ENCODE peak calls at places on chromosomes 11 and 22, in six cellular contexts. One of them, this sample, is unnamed.
A peak's percentile ranks its signal among the peaks of the same experiment; 100 is the strongest.

GRCh38 chr11:134275534-134276395 is at the start of gene GLB1L3:
- DNase-seq in MCF 10A: no peak
- DNase-seq in HCT116: no peak
- DNase-seq in cardiac muscle cell: peak; percentile 39
- DNase-seq in esophagus squamous epithelium: no peak
- DNase-seq in brain microvascular endothelial cell: no peak
- DNase-seq in this sample: peak; percentile 48

GRCh38 chr11:38274031-38274430 is 1676.0 kb upstream of the RAG2 start:
- DNase-seq in brain microvascular endothelial cell: no peak
- DNase-seq in HCT116: no peak
- DNase-seq in cardiac muscle cell: no peak
- DNase-seq in MCF 10A: peak; percentile 57
- DNase-seq in esophagus squamous epithelium: no peak
- DNase-seq in this sample: no peak

GRCh38 chr11:39190751-39191150 is 2268.7 kb downstream of the LRRC4C start:
- DNase-seq in cardiac muscle cell: no peak
- DNase-seq in brain microvascular endothelial cell: no peak
- DNase-seq in esophagus squamous epithelium: no peak
- DNase-seq in HCT116: no peak
- DNase-seq in MCF 10A: no peak
- DNase-seq in this sample: no peak

GRCh38 chr11:100753562-100753961 is 66.5 kb downstream of the ARHGAP42 start:
- DNase-seq in cardiac muscle cell: peak; percentile 31
- DNase-seq in HCT116: no peak
- DNase-seq in esophagus squamous epithelium: no peak
- DNase-seq in brain microvascular endothelial cell: no peak
- DNase-seq in MCF 10A: no peak
- DNase-seq in this sample: no peak

GRCh38 chr11:2662430-2663299 is 37.1 kb downstream of the KCNQ1OT1 start:
- DNase-seq in brain microvascular endothelial cell: no peak
- DNase-seq in MCF 10A: no peak
- DNase-seq in cardiac muscle cell: no peak
- DNase-seq in HCT116: no peak
- DNase-seq in esophagus squamous epithelium: no peak
- DNase-seq in this sample: no peak

GRCh38 chr11:8814209-8814922 is 96.6 kb upstream of the AKIP1 start:
- DNase-seq in cardiac muscle cell: no peak
- DNase-seq in HCT116: no peak
- DNase-seq in esophagus squamous epithelium: no peak
- DNase-seq in MCF 10A: peak; percentile 81
- DNase-seq in brain microvascular endothelial cell: no peak
- DNase-seq in this sample: no peak

GRCh38 chr11:67033661-67034166 is 10.8 kb downstream of the SYT12 start:
- DNase-seq in MCF 10A: peak; percentile 94
- DNase-seq in HCT116: no peak
- DNase-seq in cardiac muscle cell: no peak
- DNase-seq in brain microvascular endothelial cell: peak; percentile 94
- DNase-seq in esophagus squamous epithelium: no peak
- DNase-seq in this sample: no peak

GRCh38 chr22:44571566-44572413 is 73.8 kb upstream of the RTL6 start:
- DNase-seq in HCT116: no peak
- DNase-seq in MCF 10A: no peak
- DNase-seq in cardiac muscle cell: no peak
- DNase-seq in brain microvascular endothelial cell: no peak
- DNase-seq in esophagus squamous epithelium: no peak
- DNase-seq in this sample: no peak

GRCh38 chr11:7367803-7368202 is 116.1 kb downstream of the SYT9 start:
- DNase-seq in brain microvascular endothelial cell: no peak
- DNase-seq in cardiac muscle cell: no peak
- DNase-seq in MCF 10A: no peak
- DNase-seq in esophagus squamous epithelium: no peak
- DNase-seq in HCT116: no peak
- DNase-seq in this sample: no peak

GRCh38 chr11:8906629-8907028 is 4.4 kb upstream of the AKIP1 start:
- DNase-seq in HCT116: peak; percentile 49
- DNase-seq in brain microvascular endothelial cell: peak; percentile 14
- DNase-seq in esophagus squamous epithelium: no peak
- DNase-seq in cardiac muscle cell: no peak
- DNase-seq in MCF 10A: peak; percentile 84
- DNase-seq in this sample: no peak

GRCh38 chr22:24563246-24563645 is 7.4 kb downstream of the SNRPD3 start:
- DNase-seq in MCF 10A: no peak
- DNase-seq in esophagus squamous epithelium: no peak
- DNase-seq in cardiac muscle cell: no peak
- DNase-seq in HCT116: no peak
- DNase-seq in brain microvascular endothelial cell: no peak
- DNase-seq in this sample: no peak

GRCh38 chr11:1746516-1746931 is 3.9 kb downstream of the IFITM10 start:
- DNase-seq in HCT116: no peak
- DNase-seq in esophagus squamous epithelium: no peak
- DNase-seq in brain microvascular endothelial cell: no peak
- DNase-seq in cardiac muscle cell: no peak
- DNase-seq in MCF 10A: peak; percentile 53
- DNase-seq in this sample: peak; percentile 21

GRCh38 chr11:86182976-86183584 is 61.5 kb upstream of the EED start:
- DNase-seq in HCT116: no peak
- DNase-seq in brain microvascular endothelial cell: no peak
- DNase-seq in cardiac muscle cell: no peak
- DNase-seq in esophagus squamous epithelium: no peak
- DNase-seq in MCF 10A: peak; percentile 65
- DNase-seq in this sample: no peak

GRCh38 chr11:44674809-44675208 is 52.0 kb upstream of the TSPAN18 start:
- DNase-seq in esophagus squamous epithelium: no peak
- DNase-seq in HCT116: no peak
- DNase-seq in cardiac muscle cell: no peak
- DNase-seq in brain microvascular endothelial cell: no peak
- DNase-seq in MCF 10A: peak; percentile 9
- DNase-seq in this sample: no peak

DNA sequence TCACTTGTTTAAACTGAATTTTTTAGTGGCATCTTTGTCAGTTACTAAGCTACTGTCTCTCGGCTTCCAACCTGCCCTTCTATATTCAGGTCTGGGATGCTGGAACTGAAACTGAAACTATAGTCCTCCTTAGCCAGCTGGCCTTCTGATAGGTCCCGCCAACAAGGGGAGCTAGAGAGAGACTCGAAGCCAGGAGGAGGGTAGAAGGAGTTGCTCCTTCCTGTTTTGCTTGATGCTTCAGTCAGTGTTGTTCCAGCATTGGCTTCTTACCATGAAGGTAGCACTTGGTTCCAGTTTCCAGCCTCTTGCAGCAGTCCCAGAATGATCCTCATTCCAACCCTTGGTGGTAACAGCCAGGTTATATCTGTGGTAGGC is 32.9 kb upstream of the HORMAD2 start:
- DNase-seq in brain microvascular endothelial cell: no peak
- DNase-seq in HCT116: no peak
- DNase-seq in esophagus squamous epithelium: no peak
- DNase-seq in MCF 10A: no peak
- DNase-seq in cardiac muscle cell: no peak
- DNase-seq in this sample: no peak
- TF ChIP-seq CTCF in brain microvascular endothelial cell: no peak
- TF ChIP-seq CTCF in HCT116: no peak
- TF ChIP-seq CTCF in esophagus squamous epithelium: no peak
- TF ChIP-seq CTCF in MCF 10A: no peak
- TF ChIP-seq CTCF in cardiac muscle cell: no peak
- TF ChIP-seq CTCF in this sample: no peak

DNA sequence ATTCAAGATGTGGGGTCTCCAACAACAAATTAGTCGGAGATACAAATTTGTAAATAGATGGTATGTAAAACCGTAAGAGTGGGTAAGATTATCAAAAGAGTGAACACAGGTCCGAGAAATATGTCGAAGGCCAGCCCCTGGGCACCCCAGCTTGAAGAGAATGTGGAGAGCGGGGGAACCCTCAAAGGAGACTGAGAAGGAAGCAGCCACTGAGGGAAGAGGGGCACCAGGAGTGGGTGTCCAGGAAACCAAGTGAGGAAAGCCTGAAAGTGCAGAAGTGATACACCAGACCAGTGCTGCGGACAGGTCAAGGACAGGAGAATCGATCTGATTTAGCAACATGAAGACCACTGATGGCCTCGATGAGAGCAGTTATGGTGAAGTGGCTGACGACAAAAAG is 14.4 kb downstream of the APOL5 start:
- DNase-seq in HCT116: no peak
- DNase-seq in cardiac muscle cell: no peak
- DNase-seq in brain microvascular endothelial cell: no peak
- DNase-seq in esophagus squamous epithelium: no peak
- DNase-seq in MCF 10A: no peak
- DNase-seq in this sample: no peak
- TF ChIP-seq CTCF in HCT116: no peak
- TF ChIP-seq CTCF in cardiac muscle cell: no peak
- TF ChIP-seq CTCF in brain microvascular endothelial cell: no peak
- TF ChIP-seq CTCF in esophagus squamous epithelium: no peak
- TF ChIP-seq CTCF in MCF 10A: no peak
- TF ChIP-seq CTCF in this sample: no peak

GRCh38 chr11:60870733-60871377 is 3.5 kb downstream of the ZP1 start:
- DNase-seq in brain microvascular endothelial cell: no peak
- DNase-seq in esophagus squamous epithelium: no peak
- DNase-seq in HCT116: no peak
- DNase-seq in cardiac muscle cell: no peak
- DNase-seq in MCF 10A: no peak
- DNase-seq in this sample: no peak
- TF ChIP-seq CTCF in brain microvascular endothelial cell: no peak
- TF ChIP-seq CTCF in esophagus squamous epithelium: no peak
- TF ChIP-seq CTCF in HCT116: no peak
- TF ChIP-seq CTCF in cardiac muscle cell: no peak
- TF ChIP-seq CTCF in MCF 10A: no peak
- TF ChIP-seq CTCF in this sample: no peak

GRCh38 chr11:94987378-94987777 is 13.9 kb downstream of the KDM4D start:
- DNase-seq in esophagus squamous epithelium: no peak
- DNase-seq in brain microvascular endothelial cell: no peak
- DNase-seq in HCT116: no peak
- DNase-seq in MCF 10A: no peak
- DNase-seq in cardiac muscle cell: no peak
- DNase-seq in this sample: no peak
- TF ChIP-seq CTCF in esophagus squamous epithelium: no peak
- TF ChIP-seq CTCF in brain microvascular endothelial cell: no peak
- TF ChIP-seq CTCF in HCT116: no peak
- TF ChIP-seq CTCF in MCF 10A: no peak
- TF ChIP-seq CTCF in cardiac muscle cell: no peak
- TF ChIP-seq CTCF in this sample: no peak

GRCh38 chr11:47850337-47850736 is 2.2 kb upstream of the NUP160 start:
- DNase-seq in HCT116: no peak
- DNase-seq in MCF 10A: no peak
- DNase-seq in brain microvascular endothelial cell: no peak
- DNase-seq in cardiac muscle cell: no peak
- DNase-seq in esophagus squamous epithelium: no peak
- DNase-seq in this sample: no peak
- TF ChIP-seq CTCF in HCT116: no peak
- TF ChIP-seq CTCF in MCF 10A: no peak
- TF ChIP-seq CTCF in brain microvascular endothelial cell: no peak
- TF ChIP-seq CTCF in cardiac muscle cell: no peak
- TF ChIP-seq CTCF in esophagus squamous epithelium: no peak
- TF ChIP-seq CTCF in this sample: no peak

GRCh38 chr11:76838422-76839068 is 22.2 kb upstream of the ACER3 start:
- DNase-seq in esophagus squamous epithelium: no peak
- DNase-seq in brain microvascular endothelial cell: no peak
- DNase-seq in MCF 10A: peak; percentile 39
- DNase-seq in HCT116: no peak
- DNase-seq in cardiac muscle cell: peak; percentile 67
- DNase-seq in this sample: peak; percentile 49
- TF ChIP-seq CTCF in esophagus squamous epithelium: no peak
- TF ChIP-seq CTCF in brain microvascular endothelial cell: peak; percentile 72
- TF ChIP-seq CTCF in MCF 10A: no peak
- TF ChIP-seq CTCF in HCT116: peak; percentile 57
- TF ChIP-seq CTCF in cardiac muscle cell: peak; percentile 50
- TF ChIP-seq CTCF in this sample: no peak

DNA sequence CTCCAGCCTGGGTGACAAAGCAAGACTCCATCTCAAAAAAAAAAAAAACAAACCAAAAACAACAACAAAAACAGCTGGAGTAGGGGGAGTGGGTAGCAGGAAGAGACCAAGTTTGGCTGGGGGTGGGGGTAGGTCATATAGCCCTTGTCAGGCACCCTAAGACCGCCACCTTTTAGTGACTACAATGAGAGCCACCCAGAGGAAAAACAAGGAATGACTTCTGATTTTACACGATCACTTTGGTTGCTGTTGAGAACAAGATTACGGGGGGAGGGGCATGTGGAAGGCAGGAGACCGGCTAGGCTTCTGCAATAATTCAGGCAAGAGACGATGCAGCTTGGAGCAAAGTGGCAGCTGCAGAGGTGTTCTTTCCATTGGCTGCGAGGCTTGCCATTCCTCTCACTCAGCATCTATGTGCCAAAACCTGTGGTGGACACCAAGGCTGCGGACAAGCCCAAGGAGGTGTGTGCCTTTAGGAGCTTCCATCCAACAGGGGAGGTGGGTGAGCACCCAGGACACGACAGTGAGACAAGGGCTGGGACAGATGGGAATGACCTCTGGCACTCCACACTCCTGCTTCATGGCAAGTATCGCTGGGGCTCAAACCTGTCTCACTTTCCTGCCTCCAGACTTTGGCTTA is 1.7 kb downstream of the RPS19BP1 start:
- DNase-seq in brain microvascular endothelial cell: peak; percentile 32
- DNase-seq in cardiac muscle cell: peak; percentile 44
- DNase-seq in MCF 10A: peak; percentile 47
- DNase-seq in HCT116: no peak
- DNase-seq in esophagus squamous epithelium: no peak
- DNase-seq in this sample: no peak
- TF ChIP-seq CTCF in brain microvascular endothelial cell: peak; percentile 53
- TF ChIP-seq CTCF in cardiac muscle cell: peak; percentile 36
- TF ChIP-seq CTCF in MCF 10A: peak; percentile 17
- TF ChIP-seq CTCF in HCT116: no peak
- TF ChIP-seq CTCF in esophagus squamous epithelium: peak; percentile 41
- TF ChIP-seq CTCF in this sample: peak; percentile 21

DNA sequence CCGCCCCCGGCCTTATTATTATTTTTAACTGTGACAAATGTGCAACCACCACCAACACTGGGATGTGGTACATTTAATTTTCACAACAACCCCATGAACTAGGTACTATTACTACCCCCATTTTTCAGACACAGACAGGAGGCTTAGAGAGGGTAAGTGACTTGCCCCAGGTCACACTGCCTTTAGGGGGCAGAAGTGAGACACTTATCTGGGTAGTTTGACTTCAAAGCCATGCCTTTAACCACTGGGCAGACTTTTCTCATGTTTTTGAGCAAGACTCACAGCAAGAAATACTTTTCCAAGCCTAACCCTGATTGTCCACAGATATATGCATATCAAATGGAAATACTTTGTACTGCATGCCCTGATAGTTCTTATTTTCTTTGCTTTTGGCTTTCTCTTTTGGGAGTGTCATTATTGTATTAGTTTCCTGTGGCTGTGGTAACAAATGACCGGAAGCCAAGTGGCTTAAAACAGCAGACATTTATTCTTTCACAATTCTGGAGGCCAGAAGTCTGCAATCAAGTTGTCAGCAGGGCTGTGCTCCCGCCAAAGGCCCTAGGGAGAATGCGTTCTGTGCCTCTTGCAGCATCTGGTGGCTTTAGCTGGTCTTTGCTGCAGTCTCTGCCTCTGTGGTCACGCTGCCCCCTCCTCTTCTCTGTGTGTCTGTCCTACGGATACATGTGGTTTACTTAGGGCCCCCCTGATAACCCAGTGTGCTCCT is 110.8 kb downstream of the GRIK4 start:
- DNase-seq in MCF 10A: peak; percentile 18
- DNase-seq in esophagus squamous epithelium: no peak
- DNase-seq in brain microvascular endothelial cell: no peak
- DNase-seq in cardiac muscle cell: no peak
- DNase-seq in HCT116: no peak
- DNase-seq in this sample: peak; percentile 54
- TF ChIP-seq CTCF in MCF 10A: no peak
- TF ChIP-seq CTCF in esophagus squamous epithelium: peak; percentile 53
- TF ChIP-seq CTCF in brain microvascular endothelial cell: peak; percentile 44
- TF ChIP-seq CTCF in cardiac muscle cell: peak; percentile 17
- TF ChIP-seq CTCF in HCT116: peak; percentile 34
- TF ChIP-seq CTCF in this sample: peak; percentile 52